ENCODE peak calls at places on chromosome 13, in seven cellular contexts. M is OCI-LY7, A is GM12878, Z is IMR-90, R is GM23248, B is mesenchymal stem cell, I is GM23338. V is an unnamed sample.

GRCh38 chr13:109747524-109747923 is 38.9 kb downstream of the IRS2 start:
- DNase-seq in M (no peak), A (no peak), Z (no peak), R (no peak), B (no peak), I (no peak), V (no peak)

GRCh38 chr13:82627183-82627582 is 1255.1 kb downstream of the SLITRK1 start:
- DNase-seq in M (no peak), A (no peak), Z (peak; percentile 91), R (peak; percentile 19), B (peak; percentile 12), I (no peak), V (peak; percentile 67)

GRCh38 chr13:98429531-98429930 is 147.4 kb downstream of the STK24 start:
- DNase-seq in M (no peak), A (no peak), Z (no peak), R (no peak), B (no peak), I (no peak), V (no peak)

GRCh38 chr13:106498571-106498970 is 36.9 kb downstream of the EFNB2 start:
- DNase-seq in M (no peak), A (no peak), Z (no peak), R (no peak), B (no peak), I (no peak), V (no peak)

GRCh38 chr13:34941835-34942731 is at the start of gene NBEA:
- DNase-seq in M (peak; percentile 81), A (peak; percentile 16), Z (peak; percentile 38), R (peak; percentile 78), B (peak; percentile 71), I (peak; percentile 84), V (peak; percentile 47)

GRCh38 chr13:55577847-55578210 is 1562.9 kb upstream of the PRR20A start:
- DNase-seq in M (no peak), A (no peak), Z (no peak), R (no peak), B (no peak), I (peak; percentile 62), V (no peak)

GRCh38 chr13:63085851-63086250 is 1670.2 kb upstream of the PCDH20 start:
- DNase-seq in M (no peak), A (no peak), Z (no peak), R (no peak), B (no peak), I (peak; percentile 3), V (no peak)

GRCh38 chr13:19606152-19606551 is 27.3 kb upstream of the MPHOSPH8 start:
- DNase-seq in M (no peak), A (no peak), Z (peak; percentile 48), R (peak; percentile 36), B (no peak), I (no peak), V (no peak)

GRCh38 chr13:73715114-73715909 is 418.9 kb downstream of the KLF12 start:
- DNase-seq in M (no peak), A (peak; percentile 31), Z (no peak), R (no peak), B (no peak), I (no peak), V (no peak)

GRCh38 chr13:55199132-55199531 is 1941.6 kb upstream of the PRR20A start:
- DNase-seq in M (no peak), A (no peak), Z (no peak), R (no peak), B (no peak), I (peak; percentile 11), V (no peak)

GRCh38 chr13:30019648-30020626 is 169.5 kb upstream of the UBL3 start:
- DNase-seq in M (no peak), A (no peak), Z (no peak), R (no peak), B (no peak), I (peak; percentile 19), V (no peak)

GRCh38 chr13:83798731-83799130 is 83.5 kb downstream of the SLITRK1 start:
- DNase-seq in M (no peak), A (no peak), Z (peak; percentile 37), R (peak; percentile 39), B (peak; percentile 3), I (no peak), V (peak; percentile 46)

GRCh38 chr13:94243551-94243950 is 235.9 kb downstream of the DCT start:
- DNase-seq in M (no peak), A (no peak), Z (no peak), R (no peak), B (no peak), I (no peak), V (peak; percentile 33)

GRCh38 chr13:33637978-33638743 is 179.8 kb upstream of the RFC3 start:
- DNase-seq in M (no peak), A (no peak), Z (peak; percentile 49), R (peak; percentile 92), B (peak; percentile 37), I (peak; percentile 30), V (peak; percentile 42)

GRCh38 chr13:113402471-113403254 is 38.7 kb upstream of the GRTP1 start:
- DNase-seq in M (no peak), A (no peak), Z (no peak), R (no peak), B (no peak), I (no peak), V (no peak)
- H3K4me2 ChIP-seq in M (no peak overlapping the region), A (no peak overlapping the region), Z (no peak overlapping the region), R (no peak overlapping the region), B (no peak overlapping the region), I (no peak overlapping the region), V (no peak overlapping the region)

DNA sequence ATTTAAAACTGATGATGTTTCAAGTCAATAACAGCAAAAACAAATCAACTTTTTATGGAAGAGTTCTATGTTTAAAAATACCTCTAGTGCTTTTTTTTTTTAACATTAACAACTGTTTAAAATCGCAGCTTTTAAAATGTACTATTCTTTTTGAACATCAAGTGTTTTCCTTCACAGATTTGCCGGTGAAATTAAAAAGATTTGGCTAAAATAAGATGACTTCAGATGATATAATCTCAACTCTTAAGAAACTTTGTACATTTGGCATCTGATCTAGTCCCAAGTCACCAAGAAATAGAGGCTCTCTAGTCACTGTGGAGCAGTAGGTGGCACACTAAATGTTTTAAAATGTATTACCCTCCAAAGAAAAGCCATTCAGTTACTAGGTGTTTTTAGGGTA is 5.0 kb downstream of the POU4F1 start:
- DNase-seq in M (no peak), A (no peak), Z (no peak), R (no peak), B (no peak), I (no peak), V (no peak)
- H3K4me2 ChIP-seq in M (no peak overlapping the region), A (no peak overlapping the region), Z (no peak overlapping the region), R (no peak overlapping the region), B (no peak overlapping the region), I (no peak overlapping the region), V (no peak overlapping the region)

GRCh38 chr13:100389617-100390016 is 199.0 kb downstream of the GGACT start:
- DNase-seq in M (no peak), A (no peak), Z (no peak), R (no peak), B (no peak), I (no peak), V (no peak)
- H3K4me2 ChIP-seq in M (no peak overlapping the region), A (no peak overlapping the region), Z (no peak overlapping the region), R (no peak overlapping the region), B (no peak overlapping the region), I (no peak overlapping the region), V (no peak overlapping the region)

GRCh38 chr13:47800593-47800992 is 200.5 kb downstream of the SUCLA2 start:
- DNase-seq in M (no peak), A (no peak), Z (no peak), R (no peak), B (no peak), I (no peak), V (no peak)

GRCh38 chr13:47798194-47798593 is 202.9 kb downstream of the SUCLA2 start:
- DNase-seq in M (no peak), A (no peak), Z (no peak), R (no peak), B (no peak), I (no peak), V (no peak)

GRCh38 chr13:47798906-47799305 is 202.2 kb downstream of the SUCLA2 start:
- DNase-seq in M (no peak), A (no peak), Z (peak; percentile 21), R (peak; percentile 51), B (peak; percentile 19), I (peak; percentile 53), V (no peak)

GRCh38 chr13:47801555-47801954 is 199.5 kb downstream of the SUCLA2 start:
- DNase-seq in M (no peak), A (no peak), Z (no peak), R (no peak), B (no peak), I (no peak), V (no peak)

GRCh38 chr13:47803131-47803530 is 197.9 kb downstream of the SUCLA2 start:
- DNase-seq in M (no peak), A (no peak), Z (no peak), R (no peak), B (no peak), I (no peak), V (no peak)
- H3K4me2 ChIP-seq in M (no peak overlapping the region), A (no peak overlapping the region), Z (no peak overlapping the region), R (no peak overlapping the region), B (no peak overlapping the region), I (no peak overlapping the region), V (no peak overlapping the region)

GRCh38 chr13:24502567-24503375 is 9.8 kb downstream of the PARP4 start:
- DNase-seq in M (no peak), A (no peak), Z (peak; percentile 53), R (peak; percentile 83), B (peak; percentile 69), I (no peak), V (peak; percentile 66)
- H3K4me2 ChIP-seq in M (no peak overlapping the region), A (no peak overlapping the region), Z (peak overlapping the region; percentile 18), R (no peak overlapping the region), B (no peak overlapping the region), I (no peak overlapping the region), V (peak overlapping the region; percentile 53)

DNA sequence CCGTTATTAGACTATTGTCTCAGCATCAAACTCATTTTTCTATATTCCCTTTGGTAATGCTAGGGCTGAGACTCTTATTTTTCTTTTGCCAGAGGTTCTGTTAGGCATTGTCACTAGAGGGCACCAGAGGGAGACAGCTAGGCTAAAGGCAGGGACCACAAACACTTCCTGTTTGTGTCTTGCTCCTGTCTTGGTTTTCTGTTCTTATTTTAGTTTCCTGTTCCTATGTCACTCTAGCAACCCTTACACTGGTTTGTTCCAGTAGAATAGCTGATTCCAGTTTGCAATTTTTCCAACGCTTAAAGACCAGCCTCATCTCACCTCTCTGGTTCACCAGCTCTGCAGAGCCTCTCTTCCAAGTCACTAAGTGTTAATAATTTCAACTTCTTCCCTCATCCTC is 772.0 kb downstream of the DIAPH3 start:
- DNase-seq in M (peak; percentile 83), A (peak; percentile 45), Z (peak; percentile 74), R (peak; percentile 79), B (peak; percentile 73), I (peak; percentile 85), V (peak; percentile 36)
- H3K4me2 ChIP-seq in M (peak overlapping the region; percentile 48), A (peak overlapping the region; percentile 35), Z (no peak overlapping the region), R (no peak overlapping the region), B (no peak overlapping the region), I (no peak overlapping the region), V (no peak overlapping the region)

GRCh38 chr13:24041822-24042221 is 118.7 kb upstream of the SPATA13 start:
- DNase-seq in M (no peak), A (no peak), Z (no peak), R (no peak), B (no peak), I (no peak), V (no peak)
- H3K4me2 ChIP-seq in M (no peak overlapping the region), A (no peak overlapping the region), Z (no peak overlapping the region), R (no peak overlapping the region), B (no peak overlapping the region), I (no peak overlapping the region), V (no peak overlapping the region)

V was measured in astrocyte.